ENCODE peak calls at places on chromosomes 6 and 20, in nine cellular contexts. One of them, this sample, is unnamed.

GRCh38 chr6:84791233-84791632 is 26.8 kb upstream of the TBX18 start:
- DNase-seq in IMR-90: no peak
- DNase-seq in A549: no peak
- DNase-seq in stomach: no peak
- DNase-seq in breast epithelium: no peak
- DNase-seq in ovary: no peak
- DNase-seq in suprapubic skin: no peak
- DNase-seq in HepG2: no peak
- DNase-seq in adrenal gland: no peak
- DNase-seq in this sample: no peak

GRCh38 chr6:143806282-143807102 is 36.6 kb upstream of the LTV1 start:
- DNase-seq in stomach: no peak
- DNase-seq in IMR-90: peak; percentile 88
- DNase-seq in breast epithelium: no peak
- DNase-seq in HepG2: no peak
- DNase-seq in adrenal gland: peak; percentile 47
- DNase-seq in ovary: no peak
- DNase-seq in A549: no peak
- DNase-seq in suprapubic skin: no peak
- DNase-seq in this sample: peak; percentile 57

GRCh38 chr6:35037289-35038038 is 103.7 kb downstream of the TCP11 start:
- DNase-seq in adrenal gland: no peak
- DNase-seq in ovary: no peak
- DNase-seq in A549: no peak
- DNase-seq in breast epithelium: no peak
- DNase-seq in suprapubic skin: no peak
- DNase-seq in stomach: no peak
- DNase-seq in HepG2: no peak
- DNase-seq in IMR-90: no peak
- DNase-seq in this sample: no peak

GRCh38 chr20:32189691-32190607 is 17.6 kb downstream of the PLAGL2 start:
- DNase-seq in IMR-90: peak; percentile 11
- DNase-seq in stomach: peak; percentile 57
- DNase-seq in adrenal gland: peak; percentile 64
- DNase-seq in breast epithelium: peak; percentile 70
- DNase-seq in ovary: peak; percentile 53
- DNase-seq in A549: no peak
- DNase-seq in HepG2: no peak
- DNase-seq in suprapubic skin: peak; percentile 73
- DNase-seq in this sample: peak; percentile 48

GRCh38 chr6:56481957-56482356 is 160.7 kb downstream of the DST start:
- DNase-seq in ovary: no peak
- DNase-seq in adrenal gland: no peak
- DNase-seq in A549: no peak
- DNase-seq in breast epithelium: no peak
- DNase-seq in suprapubic skin: no peak
- DNase-seq in stomach: no peak
- DNase-seq in IMR-90: no peak
- DNase-seq in HepG2: no peak
- DNase-seq in this sample: no peak

GRCh38 chr6:105771313-105771970 is 314.7 kb upstream of the PRDM1 start:
- DNase-seq in HepG2: no peak
- DNase-seq in stomach: no peak
- DNase-seq in IMR-90: peak; percentile 65
- DNase-seq in adrenal gland: no peak
- DNase-seq in A549: no peak
- DNase-seq in breast epithelium: no peak
- DNase-seq in ovary: no peak
- DNase-seq in suprapubic skin: no peak
- DNase-seq in this sample: no peak

GRCh38 chr6:13289789-13290318 is 38.5 kb downstream of the TBC1D7 start:
- DNase-seq in IMR-90: no peak
- DNase-seq in breast epithelium: no peak
- DNase-seq in ovary: no peak
- DNase-seq in A549: no peak
- DNase-seq in adrenal gland: no peak
- DNase-seq in suprapubic skin: peak; percentile 34
- DNase-seq in HepG2: peak; percentile 98
- DNase-seq in stomach: no peak
- DNase-seq in this sample: no peak

GRCh38 chr6:134425521-134426316 is 107.8 kb upstream of the SGK1 start:
- DNase-seq in A549: no peak
- DNase-seq in HepG2: no peak
- DNase-seq in adrenal gland: no peak
- DNase-seq in ovary: no peak
- DNase-seq in IMR-90: no peak
- DNase-seq in suprapubic skin: no peak
- DNase-seq in stomach: no peak
- DNase-seq in breast epithelium: no peak
- DNase-seq in this sample: no peak

GRCh38 chr20:62120990-62121775 is 1.1 kb upstream of the LSM14B start:
- DNase-seq in HepG2: no peak
- DNase-seq in stomach: no peak
- DNase-seq in suprapubic skin: peak; percentile 75
- DNase-seq in breast epithelium: peak; percentile 54
- DNase-seq in ovary: no peak
- DNase-seq in A549: peak; percentile 56
- DNase-seq in adrenal gland: peak; percentile 71
- DNase-seq in IMR-90: peak; percentile 61
- DNase-seq in this sample: peak; percentile 79
- TF ChIP-seq POLR2A in HepG2: peak; percentile 69
- TF ChIP-seq POLR2A in stomach: no peak
- TF ChIP-seq POLR2A in suprapubic skin: peak; percentile 51
- TF ChIP-seq POLR2A in breast epithelium: no peak
- TF ChIP-seq POLR2A in ovary: no peak
- TF ChIP-seq POLR2A in A549: no peak
- TF ChIP-seq POLR2A in adrenal gland: peak; percentile 37
- TF ChIP-seq POLR2A in IMR-90: no peak
- TF ChIP-seq POLR2A in this sample: no peak

GRCh38 chr6:87322304-87323212 is at the start of gene SMIM8:
- DNase-seq in IMR-90: peak; percentile 58
- DNase-seq in adrenal gland: peak; percentile 84
- DNase-seq in ovary: peak; percentile 82
- DNase-seq in suprapubic skin: peak; percentile 84
- DNase-seq in breast epithelium: peak; percentile 83
- DNase-seq in A549: peak; percentile 64
- DNase-seq in HepG2: peak; percentile 73
- DNase-seq in stomach: peak; percentile 89
- DNase-seq in this sample: peak; percentile 93
- TF ChIP-seq POLR2A in IMR-90: no peak
- TF ChIP-seq POLR2A in adrenal gland: peak; percentile 48
- TF ChIP-seq POLR2A in ovary: no peak
- TF ChIP-seq POLR2A in suprapubic skin: no peak
- TF ChIP-seq POLR2A in breast epithelium: no peak
- TF ChIP-seq POLR2A in A549: peak; percentile 76
- TF ChIP-seq POLR2A in HepG2: peak; percentile 81
- TF ChIP-seq POLR2A in stomach: no peak
- TF ChIP-seq POLR2A in this sample: peak; percentile 85

DNA sequence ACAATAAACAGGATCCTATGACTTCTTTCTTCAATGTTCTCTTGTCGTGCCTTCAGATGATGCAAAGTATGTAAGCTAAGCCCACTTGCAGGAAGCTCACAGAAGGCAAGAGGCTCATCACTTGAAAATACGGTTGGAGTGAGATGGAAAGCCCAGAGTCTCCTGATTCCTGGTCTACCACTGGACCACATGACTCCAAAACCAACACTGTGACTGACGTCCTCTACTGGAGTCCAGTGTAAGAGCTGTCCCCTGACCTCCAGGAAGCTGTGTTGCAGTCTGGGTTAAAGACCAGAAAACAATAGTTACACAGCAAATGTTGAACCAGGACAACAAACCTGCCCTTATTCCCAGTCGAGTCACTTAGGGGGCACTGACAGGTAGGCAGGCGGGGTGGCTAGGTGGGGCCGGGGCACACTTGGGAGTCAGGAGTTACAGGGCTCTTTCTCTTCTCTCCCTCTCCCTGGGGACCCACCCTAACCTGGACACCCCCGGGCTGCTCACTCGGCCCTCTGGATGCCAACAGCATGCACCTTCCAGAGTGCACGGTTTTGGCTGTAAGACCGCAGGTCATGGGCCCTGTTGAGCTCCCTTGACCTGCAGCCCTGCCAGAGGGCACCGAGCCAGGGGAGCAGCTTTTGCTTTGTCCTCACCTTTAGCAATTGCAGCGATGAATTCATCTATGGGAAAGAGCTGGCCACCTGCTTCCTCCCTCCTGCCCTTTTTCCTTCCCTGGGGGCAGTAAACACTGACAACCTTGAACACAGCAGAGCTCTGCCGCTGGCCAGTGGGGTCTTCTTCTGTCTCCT is 7.4 kb downstream of the PCK1 start:
- DNase-seq in breast epithelium: no peak
- DNase-seq in stomach: no peak
- DNase-seq in adrenal gland: no peak
- DNase-seq in ovary: no peak
- DNase-seq in IMR-90: no peak
- DNase-seq in HepG2: peak; percentile 31
- DNase-seq in suprapubic skin: no peak
- DNase-seq in A549: no peak
- DNase-seq in this sample: no peak
- TF ChIP-seq POLR2A in breast epithelium: no peak
- TF ChIP-seq POLR2A in stomach: no peak
- TF ChIP-seq POLR2A in adrenal gland: no peak
- TF ChIP-seq POLR2A in ovary: no peak
- TF ChIP-seq POLR2A in IMR-90: no peak
- TF ChIP-seq POLR2A in HepG2: peak; percentile 40
- TF ChIP-seq POLR2A in suprapubic skin: no peak
- TF ChIP-seq POLR2A in A549: no peak
- TF ChIP-seq POLR2A in this sample: no peak

GRCh38 chr6:33204415-33205171 is at the start of gene HSD17B8:
- DNase-seq in ovary: peak; percentile 90
- DNase-seq in A549: peak; percentile 90
- DNase-seq in breast epithelium: peak; percentile 93
- DNase-seq in suprapubic skin: peak; percentile 96
- DNase-seq in stomach: peak; percentile 96
- DNase-seq in IMR-90: peak; percentile 86
- DNase-seq in HepG2: peak; percentile 90
- DNase-seq in adrenal gland: peak; percentile 96
- DNase-seq in this sample: peak; percentile 93
- TF ChIP-seq POLR2A in ovary: no peak
- TF ChIP-seq POLR2A in A549: peak; percentile 13
- TF ChIP-seq POLR2A in breast epithelium: no peak
- TF ChIP-seq POLR2A in suprapubic skin: no peak
- TF ChIP-seq POLR2A in stomach: no peak
- TF ChIP-seq POLR2A in IMR-90: peak; percentile 60
- TF ChIP-seq POLR2A in HepG2: peak; percentile 74
- TF ChIP-seq POLR2A in adrenal gland: peak; percentile 34
- TF ChIP-seq POLR2A in this sample: peak; percentile 59

DNA sequence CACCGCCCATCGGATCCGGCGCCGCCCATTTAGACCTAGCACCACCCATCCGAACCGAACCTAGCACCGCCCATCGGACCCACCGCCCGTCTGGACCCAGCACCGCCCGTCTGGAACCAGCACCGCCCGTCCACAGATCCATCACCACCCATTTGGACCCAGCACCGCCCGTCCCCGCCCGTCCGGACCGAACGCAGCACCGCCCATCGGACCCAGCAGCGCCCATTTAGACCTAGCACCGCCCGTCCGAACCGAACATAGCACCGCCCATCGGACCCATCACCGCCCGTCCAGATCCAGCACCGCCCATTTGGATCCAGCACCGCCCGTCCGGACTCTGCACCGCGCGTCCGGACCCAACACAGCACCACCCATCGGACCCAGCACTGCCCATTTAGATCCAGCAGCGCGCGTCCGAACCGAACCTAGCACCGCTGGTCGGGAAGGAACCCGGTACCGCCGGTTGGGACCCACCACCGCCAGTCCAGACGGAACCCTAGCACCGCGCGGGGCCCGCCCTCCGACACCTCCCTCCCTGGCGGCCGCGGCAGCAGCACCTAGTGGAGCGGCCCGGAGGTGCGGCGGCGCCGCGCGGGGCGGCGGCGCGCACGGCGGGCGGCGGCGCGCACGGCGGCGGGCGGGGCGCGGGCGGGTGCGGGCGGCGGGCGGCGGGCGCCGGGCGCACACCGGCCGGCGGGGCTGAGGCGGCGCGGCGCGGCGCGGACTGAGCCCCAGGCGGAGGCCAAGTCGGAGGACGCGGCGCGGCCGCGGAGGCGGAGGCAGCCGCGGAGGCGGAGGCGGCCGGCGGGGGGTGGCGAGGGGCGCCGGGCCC is at the start of gene AFDN:
- DNase-seq in breast epithelium: peak; percentile 78
- DNase-seq in stomach: peak; percentile 82
- DNase-seq in adrenal gland: peak; percentile 78
- DNase-seq in HepG2: no peak
- DNase-seq in ovary: peak; percentile 82
- DNase-seq in suprapubic skin: peak; percentile 91
- DNase-seq in IMR-90: peak; percentile 21
- DNase-seq in A549: peak; percentile 51
- DNase-seq in this sample: peak; percentile 79
- TF ChIP-seq POLR2A in breast epithelium: no peak
- TF ChIP-seq POLR2A in stomach: no peak
- TF ChIP-seq POLR2A in adrenal gland: peak; percentile 22
- TF ChIP-seq POLR2A in HepG2: peak; percentile 9
- TF ChIP-seq POLR2A in ovary: no peak
- TF ChIP-seq POLR2A in suprapubic skin: no peak
- TF ChIP-seq POLR2A in IMR-90: no peak
- TF ChIP-seq POLR2A in A549: peak; percentile 34
- TF ChIP-seq POLR2A in this sample: no peak

DNA sequence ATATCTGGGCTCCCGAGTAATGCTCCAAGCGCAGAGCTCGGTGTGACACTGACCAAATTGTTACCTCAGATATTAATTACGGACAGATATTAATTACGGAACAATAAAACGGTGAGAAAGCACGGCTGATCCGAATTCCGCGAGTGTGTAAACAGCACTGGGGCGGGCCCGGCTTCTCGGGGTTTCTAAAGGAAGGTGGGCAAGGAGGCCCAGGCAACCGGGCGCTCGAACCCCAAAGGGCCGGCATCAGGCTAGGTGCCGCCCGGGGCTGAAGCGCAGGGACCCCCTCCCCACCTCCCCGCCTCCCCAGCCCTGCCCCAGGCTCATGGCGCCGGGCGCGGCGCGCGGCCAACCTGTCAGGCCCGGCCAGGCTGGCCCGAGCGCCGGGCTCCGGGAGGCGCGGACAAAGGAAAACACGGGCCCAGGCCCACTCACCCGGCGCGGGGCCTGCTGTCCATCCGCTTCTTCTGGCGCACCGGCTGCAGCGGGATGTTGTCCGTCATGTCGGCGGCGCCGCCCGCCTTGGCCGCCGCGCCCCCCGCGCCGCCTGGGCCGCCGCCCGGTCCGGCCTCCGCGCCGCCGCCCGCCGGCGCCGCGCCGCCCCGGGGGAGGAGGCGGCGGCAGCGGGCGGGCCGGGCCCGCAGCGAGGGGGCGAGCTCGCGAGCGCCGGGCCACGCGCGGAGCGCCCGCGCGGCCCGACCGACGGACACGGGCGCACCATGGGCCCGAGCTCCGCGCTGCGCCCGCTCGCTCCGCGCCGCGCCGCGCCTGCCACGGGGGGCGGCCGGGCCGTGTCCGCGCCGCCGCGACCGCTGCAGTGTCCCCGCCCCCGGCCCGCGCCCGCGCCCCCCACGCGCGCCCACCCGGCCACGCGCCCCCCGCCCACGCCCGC is at the start of gene ATP9A:
- DNase-seq in suprapubic skin: peak; percentile 61
- DNase-seq in A549: no peak
- DNase-seq in stomach: peak; percentile 45
- DNase-seq in IMR-90: peak; percentile 31
- DNase-seq in ovary: peak; percentile 51
- DNase-seq in breast epithelium: no peak
- DNase-seq in adrenal gland: no peak
- DNase-seq in HepG2: no peak
- DNase-seq in this sample: peak; percentile 23
- TF ChIP-seq POLR2A in suprapubic skin: no peak
- TF ChIP-seq POLR2A in A549: no peak
- TF ChIP-seq POLR2A in stomach: no peak
- TF ChIP-seq POLR2A in IMR-90: peak; percentile 37
- TF ChIP-seq POLR2A in ovary: no peak
- TF ChIP-seq POLR2A in breast epithelium: no peak
- TF ChIP-seq POLR2A in adrenal gland: no peak
- TF ChIP-seq POLR2A in HepG2: no peak
- TF ChIP-seq POLR2A in this sample: no peak

GRCh38 chr20:37442986-37443385 is 78.1 kb upstream of the NNAT start:
- DNase-seq in suprapubic skin: no peak
- DNase-seq in ovary: no peak
- DNase-seq in HepG2: no peak
- DNase-seq in breast epithelium: no peak
- DNase-seq in IMR-90: no peak
- DNase-seq in A549: no peak
- DNase-seq in stomach: no peak
- DNase-seq in adrenal gland: no peak
- DNase-seq in this sample: no peak
- TF ChIP-seq POLR2A in suprapubic skin: no peak
- TF ChIP-seq POLR2A in ovary: no peak
- TF ChIP-seq POLR2A in HepG2: no peak
- TF ChIP-seq POLR2A in breast epithelium: no peak
- TF ChIP-seq POLR2A in IMR-90: no peak
- TF ChIP-seq POLR2A in A549: no peak
- TF ChIP-seq POLR2A in stomach: no peak
- TF ChIP-seq POLR2A in adrenal gland: no peak
- TF ChIP-seq POLR2A in this sample: no peak